ENCODE peak calls at places on chromosomes 12 and 14, in eight cellular contexts. Z is WERI-Rb-1; Q is heart left ventricle; W is CD8-positive, alpha-beta memory T cell; R is endodermal cell; T is left ventricle myocardium inferior; V is neural progenitor cell; Y is naive thymus-derived CD4-positive, alpha-beta T cell. F is an unnamed sample. For H3K9me3, the result is how much of the 10 kb centered on the place peaks cover.

GRCh38 chr14:61839452-61839851 is 77.2 kb downstream of the SNAPC1 start:
- DNase-seq in Z (no peak), Q (no peak), W (no peak), R (no peak), T (no peak), V (no peak), Y (no peak), F (no peak)

GRCh38 chr12:100295764-100296555 is 29.0 kb downstream of the SCYL2 start:
- DNase-seq in Z (no peak), Q (no peak), W (no peak), R (no peak), T (no peak), V (no peak), Y (no peak), F (no peak)

GRCh38 chr12:132998742-132999141 is 12.6 kb downstream of the ZNF26 start:
- DNase-seq in Z (no peak), Q (no peak), W (no peak), R (no peak), T (no peak), V (no peak), Y (no peak), F (no peak)

GRCh38 chr14:25400607-25401206 is 350.8 kb upstream of the STXBP6 start:
- DNase-seq in Z (peak), Q (no peak), W (no peak), R (peak), T (no peak), V (peak), Y (no peak), F (no peak)

GRCh38 chr12:15752780-15753179 is 36.4 kb downstream of the EPS8 start:
- DNase-seq in Z (no peak), Q (no peak), W (no peak), R (no peak), T (no peak), V (no peak), Y (no peak), F (no peak)

GRCh38 chr14:54338696-54339317 is 58.0 kb upstream of the CDKN3 start:
- DNase-seq in Z (no peak), Q (no peak), W (no peak), R (peak), T (no peak), V (peak), Y (no peak), F (no peak)

GRCh38 chr12:80273144-80273543 is 170.9 kb upstream of the PTPRQ start:
- DNase-seq in Z (no peak), Q (no peak), W (no peak), R (no peak), T (no peak), V (no peak), Y (no peak), F (no peak)

GRCh38 chr12:51980051-51980808 is 26.5 kb upstream of the TAMALIN start:
- DNase-seq in Z (peak), Q (peak), W (peak), R (peak), T (peak), V (peak), Y (peak), F (peak)

GRCh38 chr12:29782821-29783772 is 645 bp downstream of the TMTC1 start:
- DNase-seq in Z (peak), Q (peak), W (no peak), R (peak), T (peak), V (peak), Y (no peak), F (no peak)

GRCh38 chr14:94701854-94702370 is 68.0 kb downstream of the GSC start:
- DNase-seq in Z (no peak), Q (no peak), W (no peak), R (peak), T (no peak), V (no peak), Y (no peak), F (no peak)

GRCh38 chr12:61397668-61398067 is 862.5 kb upstream of the USP15 start:
- DNase-seq in Z (no peak), Q (no peak), W (no peak), R (no peak), T (no peak), V (no peak), Y (no peak), F (no peak)
- H3K9me3 ChIP-seq in Z (under half), Q (under half), W (under half), R (under half), T (under half), V (under half), Y (under half), F (under half)

GRCh38 chr14:38121280-38121679 is 86.4 kb upstream of the SSTR1 start:
- DNase-seq in Z (no peak), Q (no peak), W (no peak), R (no peak), T (no peak), V (no peak), Y (no peak), F (no peak)

GRCh38 chr14:38122241-38122640 is 85.5 kb upstream of the SSTR1 start:
- DNase-seq in Z (no peak), Q (no peak), W (no peak), R (no peak), T (no peak), V (no peak), Y (no peak), F (no peak)

GRCh38 chr14:38113546-38113945 is 94.2 kb upstream of the SSTR1 start:
- DNase-seq in Z (no peak), Q (no peak), W (no peak), R (no peak), T (no peak), V (no peak), Y (no peak), F (no peak)

GRCh38 chr14:38120109-38120508 is 87.6 kb upstream of the SSTR1 start:
- DNase-seq in Z (no peak), Q (no peak), W (no peak), R (no peak), T (no peak), V (no peak), Y (no peak), F (no peak)

DNA sequence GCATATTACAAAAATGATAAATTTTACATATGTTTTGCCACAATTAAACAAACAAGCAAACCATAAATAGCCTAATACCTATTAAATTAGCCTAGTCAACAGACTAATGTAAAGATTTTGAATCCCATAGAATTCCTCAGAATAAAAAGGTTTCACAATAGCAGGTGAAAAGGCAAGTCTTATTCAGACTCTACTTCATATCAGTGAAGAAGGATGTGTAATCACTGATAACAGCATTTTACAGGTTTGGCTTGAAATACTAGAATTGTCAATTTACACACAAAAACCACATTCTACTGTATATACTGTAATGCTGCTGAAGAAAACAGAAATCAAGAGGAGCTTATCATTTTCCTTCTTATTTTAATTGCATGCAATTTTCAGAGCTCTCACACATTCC is 90.8 kb upstream of the SSTR1 start:
- DNase-seq in Z (no peak), Q (no peak), W (no peak), R (no peak), T (no peak), V (no peak), Y (no peak), F (no peak)
- H3K9me3 ChIP-seq in Z (under half), Q (under half), W (under half), R (under half), T (under half), V (under half), Y (under half), F (under half)

GRCh38 chr12:77089701-77090220 is 24.4 kb upstream of the E2F7 start:
- DNase-seq in Z (no peak), Q (no peak), W (no peak), R (no peak), T (no peak), V (no peak), Y (no peak), F (no peak)
- H3K9me3 ChIP-seq in Z (under half), Q (under half), W (under half), R (under half), T (under half), V (under half), Y (under half), F (under half)

DNA sequence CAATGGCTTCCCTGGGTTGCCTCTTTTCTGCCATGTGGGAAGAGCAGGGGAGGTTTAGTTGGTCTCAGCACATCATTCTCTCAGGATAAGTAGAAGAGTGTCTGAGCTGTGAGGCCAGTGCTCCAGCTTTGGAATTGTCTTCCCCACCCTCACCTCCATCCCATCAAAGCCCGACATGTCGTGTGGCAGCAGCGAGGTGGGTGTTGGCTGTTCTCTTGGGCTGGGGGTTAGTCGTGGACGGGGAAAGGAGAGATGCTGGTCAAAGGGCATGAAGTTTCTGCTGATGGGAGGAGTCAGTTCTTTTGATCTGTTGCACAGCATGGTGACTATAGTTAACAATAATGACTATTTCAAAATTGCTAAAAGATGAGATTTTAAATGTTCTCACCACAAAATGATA is 404.2 kb downstream of the TMEM121 start:
- DNase-seq in Z (no peak), Q (no peak), W (no peak), R (peak), T (no peak), V (no peak), Y (no peak), F (no peak)
- H3K9me3 ChIP-seq in Z (under half), Q (under half), W (under half), R (half or more), T (under half), V (under half), Y (under half), F (under half)

DNA sequence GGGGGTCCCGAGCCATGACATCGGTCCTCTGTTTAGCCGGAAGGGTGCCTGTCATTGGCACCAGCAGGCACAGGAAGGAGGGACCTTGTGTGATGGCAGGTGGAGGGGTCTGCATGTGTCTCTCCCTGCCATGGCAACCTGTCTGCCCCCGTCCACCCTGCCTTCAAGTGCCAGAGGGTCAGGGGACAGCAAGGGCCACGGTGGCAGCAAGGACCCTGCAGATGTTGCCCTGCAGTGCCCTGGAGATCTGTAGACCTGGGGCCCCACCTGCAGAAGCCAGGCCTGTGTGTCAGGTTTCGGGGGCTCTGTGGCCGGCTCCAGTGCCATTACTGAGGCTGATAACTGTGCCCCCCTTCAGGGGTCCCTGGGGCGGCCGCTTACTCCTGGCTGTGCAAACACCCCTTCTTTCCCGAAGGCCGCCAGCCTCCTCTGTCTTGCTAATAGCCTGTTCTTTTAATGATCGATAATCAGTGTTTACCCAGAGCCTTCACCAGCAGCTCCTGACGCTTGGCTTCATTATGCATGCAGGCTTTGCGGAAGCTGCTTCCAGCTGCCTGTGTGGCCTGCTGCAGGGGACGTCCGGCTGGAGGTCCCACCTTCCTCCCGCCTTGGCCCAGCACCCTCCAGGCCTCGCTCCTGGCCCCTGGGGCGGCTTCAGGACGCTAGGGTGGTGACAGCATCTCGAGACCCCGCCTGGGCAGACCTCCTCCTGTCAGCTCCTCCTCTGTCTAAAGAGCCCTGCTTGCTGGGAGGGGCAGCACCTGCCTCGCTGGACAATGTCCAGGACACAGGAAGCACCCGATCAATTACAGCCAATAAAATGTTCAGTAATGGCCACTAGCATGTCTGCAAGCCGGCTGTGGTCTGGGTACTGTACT is 153.0 kb downstream of the KIF26A start:
- DNase-seq in Z (peak), Q (no peak), W (no peak), R (peak), T (peak), V (peak), Y (no peak), F (no peak)
- H3K9me3 ChIP-seq in Z (under half), Q (under half), W (under half), R (under half), T (under half), V (under half), Y (under half), F (under half)